ENCODE peak calls at places on chromosome 16, in seven cellular contexts. H is endodermal cell; E is BE2C; V is HFF-Myc; B is PC-9; W is CD8-positive, alpha-beta T cell; K is heart left ventricle. J is an unnamed sample.

GRCh38 chr16:12639044-12639443 is 164.6 kb downstream of the CPPED1 start:
- DNase-seq in V (peak; percentile 17), W (no peak), B (peak; percentile 71), K (no peak), H (no peak), E (no peak), J (no peak)

GRCh38 chr16:79597277-79597676 is 3.3 kb downstream of the MAF start:
- DNase-seq in K (no peak), H (no peak), E (no peak), B (no peak), V (no peak), W (no peak), J (no peak)

GRCh38 chr16:65717006-65717720 is 595.3 kb upstream of the CDH11 start:
- DNase-seq in V (no peak), B (no peak), E (no peak), W (no peak), K (no peak), H (no peak), J (no peak)

GRCh38 chr16:85898521-85899442 is at the start of gene IRF8:
- DNase-seq in B (no peak), E (no peak), K (peak; percentile 80), H (peak; percentile 89), W (peak; percentile 54), V (no peak), J (no peak)

GRCh38 chr16:47374629-47375028 is 86.2 kb downstream of the ITFG1 start:
- DNase-seq in W (no peak), K (no peak), H (no peak), V (no peak), B (no peak), E (no peak), J (no peak)

GRCh38 chr16:8669481-8669880 is 4.9 kb upstream of the ABAT start:
- DNase-seq in W (no peak), B (no peak), H (no peak), E (no peak), K (no peak), V (no peak), J (no peak)

GRCh38 chr16:2295056-2295798 is 27.3 kb upstream of the RNPS1 start:
- DNase-seq in B (no peak), E (no peak), V (no peak), W (no peak), K (no peak), H (no peak), J (no peak)

GRCh38 chr16:55179858-55180585 is 144.0 kb upstream of the IRX6 start:
- DNase-seq in B (no peak), E (no peak), V (no peak), H (no peak), K (no peak), W (no peak), J (no peak)

GRCh38 chr16:83338941-83339340 is 468.8 kb upstream of the HSBP1 start:
- DNase-seq in V (no peak), K (no peak), H (no peak), W (no peak), E (no peak), B (no peak), J (no peak)

GRCh38 chr16:52470601-52471000 is 76.3 kb downstream of the TOX3 start:
- DNase-seq in H (no peak), V (no peak), W (no peak), E (no peak), K (no peak), B (no peak), J (no peak)

GRCh38 chr16:58684001-58684353 is 593 bp downstream of the SLC38A7 start:
- DNase-seq in H (no peak), B (no peak), V (no peak), E (no peak), W (no peak), K (no peak), J (no peak)

GRCh38 chr16:12097523-12098428 is 121.2 kb downstream of the SNX29 start:
- DNase-seq in V (no peak), K (peak; percentile 51), H (no peak), W (no peak), E (no peak), B (no peak), J (no peak)

GRCh38 chr16:66886914-66887313 is 6.6 kb downstream of the PDP2 start:
- DNase-seq in K (no peak), W (no peak), B (no peak), E (no peak), H (no peak), V (no peak), J (no peak)

GRCh38 chr16:58678716-58679115 is 5.9 kb downstream of the SLC38A7 start:
- DNase-seq in K (peak; percentile 54), V (no peak), W (no peak), H (no peak), E (no peak), B (peak; percentile 49), J (no peak)

GRCh38 chr16:46971271-46971670 is 2.2 kb downstream of the DNAJA2 start:
- DNase-seq in E (no peak), W (no peak), K (no peak), B (no peak), H (no peak), V (no peak), J (no peak)

GRCh38 chr16:66695935-66696668 is 441 bp downstream of the CMTM4 start:
- DNase-seq in H (peak; percentile 84), B (peak; percentile 54), K (no peak), V (no peak), W (no peak), E (peak; percentile 14), J (no peak)

GRCh38 chr16:67086829-67087228 is 22.9 kb upstream of the PHAF1 start:
- DNase-seq in E (no peak), B (no peak), V (no peak), W (no peak), K (no peak), H (no peak), J (no peak)

GRCh38 chr16:67269766-67270165 is 9.6 kb upstream of the PLEKHG4 start:
- DNase-seq in E (no peak), W (no peak), K (no peak), V (no peak), H (peak; percentile 65), B (no peak), J (no peak)

GRCh38 chr16:2035431-2036199 is 8.9 kb downstream of the NHERF2 start:
- DNase-seq in H (peak; percentile 65), V (no peak), E (peak; percentile 77), B (no peak), W (no peak), K (peak; percentile 44), J (no peak)

GRCh38 chr16:66853261-66854139 is 9.3 kb downstream of the CA7 start:
- DNase-seq in K (no peak), V (no peak), W (no peak), H (peak; percentile 26), E (no peak), B (no peak), J (no peak)

GRCh38 chr16:59111280-59111679 is 377.2 kb upstream of the GOT2 start:
- DNase-seq in W (no peak), V (no peak), E (no peak), B (no peak), H (no peak), K (no peak), J (no peak)

DNA sequence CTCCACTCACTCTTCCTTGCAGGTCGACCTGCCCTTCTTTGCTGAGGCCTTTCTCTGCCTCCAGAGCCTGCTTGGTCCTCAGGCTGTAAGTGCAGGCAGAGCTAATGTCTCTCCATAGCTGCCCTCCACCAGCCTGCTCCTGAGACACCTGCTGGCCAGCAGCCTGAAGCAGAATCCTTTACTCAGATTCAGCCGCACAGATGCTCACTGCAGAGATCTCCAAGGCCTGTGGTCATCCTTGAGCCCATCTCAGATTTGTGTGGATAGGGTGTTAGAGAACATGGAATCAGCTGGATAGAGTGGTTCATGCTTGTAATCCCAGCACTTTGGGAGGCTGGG is 11.5 kb downstream of the DEXI start:
- DNase-seq in K (no peak), E (no peak), W (no peak), V (no peak), H (no peak), B (no peak), J (no peak)
- TF ChIP-seq CTCF in K (no peak), E (peak; percentile 9), W (no peak), V (no peak), H (peak; percentile 54), B (no peak), J (no peak)

GRCh38 chr16:19837984-19838707 is 46.5 kb downstream of the GPRC5B start:
- DNase-seq in E (no peak), K (no peak), W (no peak), H (peak; percentile 68), B (no peak), V (no peak), J (no peak)
- H3K4me3 ChIP-seq in E (no peak overlapping the region), K (no peak overlapping the region), W (no peak overlapping the region), H (no peak overlapping the region), B (no peak overlapping the region), V (no peak overlapping the region), J (no peak overlapping the region)

DNA sequence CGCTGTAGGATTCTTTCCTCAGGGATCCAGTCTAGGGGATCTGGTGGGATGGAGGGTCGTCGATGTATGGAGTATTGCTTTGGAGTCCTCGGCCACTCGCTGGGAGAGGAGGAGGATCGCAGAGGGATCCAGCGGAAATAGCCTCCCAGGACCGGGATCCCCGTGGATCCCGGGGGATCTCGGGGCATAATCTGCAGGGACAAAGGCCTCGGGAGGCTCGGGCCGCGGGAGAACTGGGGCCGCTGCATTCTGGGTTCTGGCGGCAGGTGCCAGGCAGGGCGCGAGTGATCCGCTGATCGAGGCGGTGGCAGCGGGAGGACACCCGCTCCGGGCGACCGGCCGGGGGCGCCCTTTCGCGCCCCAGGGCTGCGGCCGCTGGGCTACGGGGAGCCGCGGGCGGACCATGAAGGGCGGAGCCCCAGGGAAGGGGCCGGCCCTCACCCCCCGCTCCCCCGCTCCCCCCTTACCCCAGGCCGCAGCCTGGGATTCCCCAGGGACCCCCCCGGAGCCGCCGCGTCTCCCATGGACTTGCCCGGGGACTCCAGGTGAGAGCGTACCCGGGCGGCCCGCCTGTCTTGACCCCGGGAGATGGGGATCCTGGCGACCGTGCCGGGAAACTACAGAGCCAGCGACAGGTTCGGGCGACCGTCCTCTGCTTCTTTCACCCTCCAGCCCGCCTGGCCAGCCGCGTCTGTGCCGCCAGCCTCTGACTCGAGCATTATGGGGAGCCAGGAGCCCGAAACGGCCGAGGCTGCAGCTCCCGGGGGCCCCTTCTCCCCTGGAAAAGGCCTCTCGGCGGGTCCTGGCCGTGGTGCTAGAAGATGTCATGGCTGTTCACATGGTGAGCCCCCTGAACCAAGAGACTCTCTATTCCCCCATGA is 604 bp downstream of the PRR14 start:
- DNase-seq in B (peak; percentile 45), K (peak; percentile 72), W (peak; percentile 67), E (peak; percentile 79), V (no peak), H (peak; percentile 85), J (no peak)
- TF ChIP-seq CTCF in B (peak; percentile 72), K (peak; percentile 77), W (peak; percentile 75), E (peak; percentile 45), V (peak; percentile 48), H (peak; percentile 89), J (peak; percentile 41)

GRCh38 chr16:90020838-90021382 is 1.7 kb upstream of the DBNDD1 start:
- DNase-seq in K (no peak), W (no peak), H (no peak), V (no peak), E (peak; percentile 67), B (peak; percentile 53), J (no peak)
- H3K4me3 ChIP-seq in K (no peak overlapping the region), W (no peak overlapping the region), H (peak overlapping the region; percentile 78), V (no peak overlapping the region), E (peak overlapping the region; percentile 66), B (peak overlapping the region; percentile 86), J (no peak overlapping the region)

GRCh38 chr16:19717781-19718623 is at the start of the genes IQCK and KNOP1:
- DNase-seq in V (peak; percentile 66), K (peak; percentile 92), E (peak; percentile 93), B (peak; percentile 74), H (peak; percentile 95), W (peak; percentile 83), J (peak; percentile 71)
- TF ChIP-seq CTCF in V (no peak), K (no peak), E (no peak), B (no peak), H (no peak), W (no peak), J (no peak)

J was measured in kidney epithelial cell.